ENCODE peak calls at places on chromosomes 3 and 15, in five cellular contexts. Y is Panc1, E is HepG2, U is K562, H is GM23338. K is an unnamed sample.

GRCh38 chr15:34796847-34797246 is 1.5 kb upstream of the ACTC1 start:
- ATAC-seq in Y (no peak), E (no peak), U (no peak), H (no peak), K (no peak)

GRCh38 chr3:49383387-49383786 is 25.2 kb upstream of the GPX1 start:
- ATAC-seq in Y (no peak), E (no peak), U (no peak), H (no peak), K (no peak)

GRCh38 chr3:157301027-157301663 is 135.5 kb upstream of the PTX3 start:
- ATAC-seq in Y (no peak), E (no peak), U (peak; percentile 87), H (no peak), K (no peak)

GRCh38 chr3:4570840-4571621 is 77.9 kb downstream of the ITPR1 start:
- ATAC-seq in Y (no peak), E (peak; percentile 86), U (peak; percentile 70), H (no peak), K (no peak)

GRCh38 chr15:39124155-39124924 is 456.5 kb upstream of the THBS1 start:
- ATAC-seq in Y (no peak), E (no peak), U (no peak), H (no peak), K (no peak)

GRCh38 chr3:58487140-58487886 is 4.6 kb upstream of the KCTD6 start:
- ATAC-seq in Y (no peak), E (peak; percentile 32), U (peak; percentile 29), H (no peak), K (no peak)

GRCh38 chr3:52257911-52258310 is 12.4 kb downstream of the PPM1M start:
- ATAC-seq in Y (no peak), E (no peak), U (no peak), H (no peak), K (no peak)

GRCh38 chr3:30349507-30349906 is 256.9 kb upstream of the TGFBR2 start:
- ATAC-seq in Y (no peak), E (peak; percentile 93), U (no peak), H (peak; percentile 74), K (no peak)

GRCh38 chr3:186538779-186539178 is 5.4 kb downstream of the CRYGS start:
- ATAC-seq in Y (no peak), E (no peak), U (no peak), H (no peak), K (no peak)

GRCh38 chr15:66758844-66759243 is 56.8 kb downstream of the SMAD6 start:
- ATAC-seq in Y (no peak), E (no peak), U (no peak), H (no peak), K (no peak)
- H3K4me1 ChIP-seq in Y (peaks cover 77% of the 10 kb centered on the region), E (peaks cover 34% of the 10 kb centered on the region), U (peaks cover 16% of the 10 kb centered on the region), H (no peaks in the 10 kb centered on the region), K (peaks cover 29% of the 10 kb centered on the region)

GRCh38 chr3:140188285-140188684 is 253.3 kb downstream of the CLSTN2 start:
- ATAC-seq in Y (no peak), E (no peak), U (no peak), H (no peak), K (no peak)

GRCh38 chr3:140187028-140187427 is 252.0 kb downstream of the CLSTN2 start:
- ATAC-seq in Y (no peak), E (no peak), U (no peak), H (no peak), K (no peak)

GRCh38 chr3:140187648-140188221 is 252.8 kb downstream of the CLSTN2 start:
- ATAC-seq in Y (no peak), E (no peak), U (no peak), H (no peak), K (no peak)

GRCh38 chr3:140185375-140185774 is 250.4 kb downstream of the CLSTN2 start:
- ATAC-seq in Y (no peak), E (no peak), U (no peak), H (no peak), K (no peak)

GRCh38 chr3:140186421-140186920 is 251.5 kb downstream of the CLSTN2 start:
- ATAC-seq in Y (no peak), E (no peak), U (no peak), H (no peak), K (peak; percentile 52)
- TF ChIP-seq POLR2AphosphoS5 in Y (no peak), E (no peak), U (no peak), H (no peak), K (peak; percentile 23)

DNA sequence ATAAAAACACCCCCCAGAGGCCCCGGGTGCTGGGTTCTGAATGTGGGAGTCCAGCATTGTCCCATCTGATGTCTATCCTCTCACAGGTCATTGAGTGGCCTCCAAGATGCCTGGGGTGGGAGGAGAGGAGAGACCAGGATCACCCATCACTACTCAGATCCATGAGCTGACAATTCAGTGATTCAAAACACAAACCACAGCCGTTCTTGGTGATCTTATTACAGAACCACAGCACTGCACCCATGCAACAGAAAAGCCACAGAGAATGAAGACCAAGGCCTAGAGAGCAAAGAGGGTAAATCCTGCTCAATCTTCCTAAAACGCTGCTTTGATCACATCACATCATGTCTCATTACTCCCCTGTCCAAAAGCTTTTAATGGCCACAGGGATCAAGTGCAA is 23.5 kb downstream of the ANP32A start:
- ATAC-seq in Y (no peak), E (no peak), U (no peak), H (no peak), K (no peak)
- H3K4me1 ChIP-seq in Y (peaks cover 29% of the 10 kb centered on the region), E (peaks cover 58% of the 10 kb centered on the region), U (peaks cover 14% of the 10 kb centered on the region), H (peaks cover 58% of the 10 kb centered on the region), K (no peaks in the 10 kb centered on the region)

GRCh38 chr15:69313437-69314000 is 14.8 kb downstream of the PAQR5 start:
- ATAC-seq in Y (no peak), E (no peak), U (no peak), H (no peak), K (no peak)
- TF ChIP-seq POLR2AphosphoS5 in Y (no peak), E (no peak), U (no peak), H (no peak), K (no peak)

DNA sequence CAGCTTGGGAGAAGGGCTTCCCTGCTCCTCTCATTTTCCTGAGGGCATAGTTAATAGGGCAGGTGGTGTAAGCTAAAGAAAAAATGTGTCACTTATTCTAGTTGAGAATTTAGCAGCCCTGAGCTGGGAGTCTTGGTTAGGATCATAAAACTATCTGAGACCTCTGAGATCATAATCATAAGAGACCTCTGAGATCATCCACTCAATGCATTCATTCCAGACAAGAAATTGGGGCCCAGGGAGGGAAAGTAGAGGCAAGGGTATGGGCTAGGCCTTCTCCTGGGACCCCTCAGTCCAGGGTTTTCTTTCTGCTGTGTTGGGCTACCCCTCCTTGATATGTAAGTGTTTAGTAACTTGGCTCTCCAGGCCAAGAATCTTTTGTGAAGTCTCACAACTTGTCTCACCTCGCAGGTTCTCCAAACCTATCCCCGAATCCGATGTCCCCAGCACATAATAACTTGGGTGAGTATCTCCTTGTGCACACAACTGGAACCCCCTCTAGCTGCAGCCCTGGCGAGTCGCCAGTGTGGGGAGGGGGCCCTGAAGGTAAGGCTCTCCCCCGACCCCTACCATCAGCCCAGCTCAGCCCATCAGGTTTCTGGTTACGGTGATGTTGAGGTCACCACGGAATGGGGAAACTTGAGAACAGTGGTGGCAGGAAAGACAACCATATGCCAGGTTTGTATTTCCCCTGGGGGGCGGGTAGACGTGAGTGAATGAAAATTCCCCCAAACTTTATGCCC is 84.1 kb downstream of the AAGAB start:
- ATAC-seq in Y (no peak), E (no peak), U (no peak), H (no peak), K (no peak)
- H3K4me1 ChIP-seq in Y (peaks cover 100% of the 10 kb centered on the region), E (no peaks in the 10 kb centered on the region), U (no peaks in the 10 kb centered on the region), H (peaks cover 17% of the 10 kb centered on the region), K (no peaks in the 10 kb centered on the region)

DNA sequence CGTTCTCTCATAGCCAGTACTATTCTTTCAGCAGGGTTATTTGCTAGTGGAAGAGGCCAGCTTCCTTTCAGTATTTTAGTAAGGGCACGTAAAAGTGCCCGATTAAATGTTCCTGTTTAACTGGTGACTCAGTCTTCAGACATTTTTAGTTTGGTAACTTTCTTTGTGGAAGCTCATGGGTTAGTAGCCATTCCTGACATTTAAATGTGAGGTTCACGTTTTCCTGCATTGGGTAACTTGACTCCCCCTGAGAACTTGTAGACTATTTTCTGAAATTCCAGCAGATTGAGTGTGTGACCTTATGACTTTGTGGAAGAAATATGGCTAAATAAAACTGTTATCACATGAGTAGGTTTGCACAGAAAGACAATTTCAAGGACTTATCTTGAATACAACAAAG is 16.9 kb downstream of the ABHD2 start:
- ATAC-seq in Y (no peak), E (no peak), U (no peak), H (no peak), K (peak; percentile 36)
- TF ChIP-seq POLR2AphosphoS5 in Y (no peak), E (no peak), U (no peak), H (no peak), K (peak; percentile 87)

DNA sequence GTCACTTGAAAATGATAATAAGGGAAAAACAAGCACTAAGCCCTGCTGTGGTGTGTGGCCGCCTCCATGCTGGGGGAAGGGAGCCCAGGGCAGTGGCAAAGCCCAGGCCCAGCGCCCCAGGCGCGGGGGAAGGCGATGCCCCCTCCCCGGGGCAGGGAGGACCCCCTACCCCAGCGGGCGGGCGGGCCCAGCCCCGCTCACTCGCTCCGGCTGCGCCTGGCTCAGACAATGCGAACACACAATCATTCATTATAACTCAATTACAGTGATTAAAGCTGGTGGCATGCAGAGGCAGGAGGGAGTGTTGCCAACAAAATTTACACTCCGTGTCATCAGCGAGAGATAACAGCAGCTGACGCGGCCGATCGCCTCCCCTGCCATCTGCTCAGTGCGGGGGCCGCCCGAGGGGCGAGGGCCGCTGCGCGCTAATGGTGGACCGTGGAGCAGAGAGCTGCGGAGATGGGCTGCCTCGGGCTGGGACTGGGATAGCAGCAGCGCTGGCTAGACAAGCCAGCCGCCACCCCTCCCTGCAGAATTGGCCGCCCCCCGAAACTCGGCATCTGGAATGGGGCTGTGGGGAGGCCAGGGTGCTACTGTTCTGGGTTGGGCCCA is 64.1 kb downstream of the TLE3 start:
- ATAC-seq in Y (no peak), E (no peak), U (peak; percentile 48), H (peak; percentile 32), K (no peak)
- H3K4me1 ChIP-seq in Y (no peaks in the 10 kb centered on the region), E (no peaks in the 10 kb centered on the region), U (peaks cover 7% of the 10 kb centered on the region), H (no peaks in the 10 kb centered on the region), K (no peaks in the 10 kb centered on the region)

K was measured in gastroesophageal sphincter.